ENCODE peak calls at places on chromosomes 4 and X, in seven cellular contexts. I is GM20000, S is upper lobe of left lung, O is glutamatergic neuron, Z is GM10248, B is MM.1S, T is lower leg skin. D is an unnamed sample.

GRCh38 chrX:15946783-15947550 is 92.4 kb upstream of the AP1S2 start:
- DNase-seq in S (no peak), O (peak; percentile 15), Z (no peak), I (no peak), T (no peak), B (no peak), D (no peak)

GRCh38 chr4:138055890-138056289 is 186.3 kb downstream of the SLC7A11 start:
- DNase-seq in Z (no peak), O (no peak), I (no peak), B (no peak), T (no peak), S (no peak), D (no peak)

GRCh38 chr4:89447543-89447942 is 139.9 kb upstream of the GPRIN3 start:
- DNase-seq in S (no peak), Z (no peak), T (no peak), O (no peak), B (no peak), I (no peak), D (no peak)

GRCh38 chr4:37762294-37763163 is 64.0 kb upstream of the PGM2 start:
- DNase-seq in S (no peak), Z (no peak), T (no peak), I (no peak), B (no peak), O (no peak), D (peak; percentile 35)

GRCh38 chr4:113442821-113443220 is 318.7 kb downstream of the CAMK2D start:
- DNase-seq in O (no peak), B (no peak), S (no peak), I (no peak), T (no peak), Z (no peak), D (no peak)

GRCh38 chrX:3184176-3184930 is 143.1 kb downstream of the ARSF start:
- DNase-seq in S (no peak), T (no peak), O (no peak), I (no peak), Z (no peak), B (no peak), D (no peak)

GRCh38 chr4:89639395-89639794 is 197.6 kb downstream of the SNCA start:
- DNase-seq in B (no peak), Z (no peak), O (no peak), I (no peak), T (no peak), S (no peak), D (no peak)

GRCh38 chr4:21769404-21770147 is 179.0 kb downstream of the KCNIP4 start:
- DNase-seq in Z (no peak), O (no peak), T (no peak), B (no peak), I (no peak), S (no peak), D (no peak)

DNA sequence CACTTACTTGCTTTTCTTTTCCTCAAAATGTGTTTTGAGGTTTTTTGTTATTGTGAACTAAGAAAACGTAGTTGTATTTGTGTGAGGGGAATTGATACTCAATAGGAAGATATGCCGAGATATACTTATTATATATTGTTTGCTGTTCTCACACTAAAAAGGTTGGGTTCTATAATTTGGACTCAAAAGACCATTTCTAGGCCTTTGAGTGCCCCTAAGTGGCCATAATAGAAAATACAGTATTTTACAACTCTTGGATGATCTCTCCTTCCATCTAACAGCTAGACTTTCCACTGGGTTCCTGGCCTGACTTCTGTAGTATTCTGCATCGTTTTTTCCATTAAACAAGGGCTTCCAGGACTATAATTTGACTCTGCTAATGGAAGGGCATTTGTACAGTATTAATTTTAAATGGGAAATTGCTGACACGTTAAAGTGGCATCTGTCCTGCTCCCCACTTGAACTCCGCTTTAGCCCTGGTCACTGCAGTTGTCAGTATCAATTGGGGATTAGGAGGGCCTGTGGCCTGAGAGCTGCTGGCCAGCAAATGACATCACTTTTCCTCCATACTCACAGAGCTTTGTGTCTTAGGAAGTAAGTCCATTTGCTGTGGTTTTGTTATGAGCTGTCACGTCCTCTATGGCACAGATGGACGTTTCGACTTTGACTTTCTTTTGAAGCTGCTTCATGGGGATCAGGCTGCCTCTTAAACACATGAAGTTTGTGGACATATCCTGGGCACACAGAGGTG is 176.9 kb downstream of the SLIT2 start:
- DNase-seq in I (no peak), T (no peak), S (no peak), O (no peak), Z (no peak), B (no peak), D (peak; percentile 16)
- TF ChIP-seq CTCF in I (no peak), T (no peak), S (no peak), O (peak; percentile 20), Z (peak; percentile 17), B (peak; percentile 32), D (peak; percentile 70)

GRCh38 chrX:83004012-83004411 is 504.1 kb upstream of the POU3F4 start:
- DNase-seq in O (no peak), Z (no peak), T (no peak), I (no peak), B (no peak), S (no peak), D (no peak)

GRCh38 chrX:83008415-83008814 is 499.7 kb upstream of the POU3F4 start:
- DNase-seq in S (no peak), B (peak; percentile 33), I (no peak), O (no peak), T (no peak), Z (no peak), D (peak; percentile 37)
- TF ChIP-seq CTCF in S (peak; percentile 14), B (peak; percentile 47), I (no peak), O (peak; percentile 72), T (no peak), Z (peak; percentile 23), D (peak; percentile 73)

GRCh38 chr4:46270986-46271596 is 118.8 kb downstream of the GABRA2 start:
- DNase-seq in O (no peak), S (no peak), Z (peak; percentile 6), T (no peak), I (peak; percentile 11), B (peak; percentile 53), D (peak; percentile 19)

GRCh38 chr4:46277165-46277951 is 112.6 kb downstream of the GABRA2 start:
- DNase-seq in B (no peak), I (no peak), T (no peak), Z (no peak), S (no peak), O (no peak), D (no peak)

GRCh38 chr4:46274717-46275116 is 115.2 kb downstream of the GABRA2 start:
- DNase-seq in B (no peak), T (no peak), I (no peak), Z (no peak), S (no peak), O (no peak), D (peak; percentile 1)
- TF ChIP-seq CTCF in B (peak; percentile 52), T (no peak), I (no peak), Z (peak; percentile 32), S (no peak), O (peak; percentile 37), D (peak; percentile 71)

GRCh38 chr4:130747842-130748241 is 1651.9 kb downstream of the C4orf33 start:
- DNase-seq in O (no peak), B (peak; percentile 63), Z (no peak), S (no peak), T (no peak), I (no peak), D (peak; percentile 19)
- TF ChIP-seq CTCF in O (no peak), B (peak; percentile 52), Z (no peak), S (no peak), T (no peak), I (no peak), D (peak; percentile 73)

GRCh38 chr4:160808174-160808573 is 1355.6 kb downstream of the FSTL5 start:
- DNase-seq in T (no peak), B (no peak), O (no peak), S (no peak), I (no peak), Z (no peak), D (no peak)
- TF ChIP-seq CTCF in T (no peak), B (no peak), O (peak; percentile 32), S (no peak), I (no peak), Z (no peak), D (no peak)

GRCh38 chr4:56907489-56908205 is at the start of gene REST:
- DNase-seq in B (peak; percentile 74), O (peak; percentile 43), S (peak; percentile 97), I (peak; percentile 89), Z (peak; percentile 85), T (peak; percentile 96), D (peak; percentile 86)

GRCh38 chr4:56909083-56909981 is 1.6 kb downstream of the REST start:
- DNase-seq in O (peak; percentile 40), Z (peak; percentile 66), T (peak; percentile 91), S (no peak), I (peak; percentile 72), B (peak; percentile 55), D (peak; percentile 83)

GRCh38 chr4:56906534-56906933 is 1.2 kb upstream of the REST start:
- DNase-seq in B (no peak), I (no peak), O (no peak), T (no peak), S (no peak), Z (no peak), D (no peak)

GRCh38 chr4:56907009-56907408 is 691 bp upstream of the REST start:
- DNase-seq in S (no peak), I (peak; percentile 33), Z (no peak), O (no peak), T (peak; percentile 83), B (no peak), D (no peak)

GRCh38 chr4:56908206-56909082 is 744 bp downstream of the REST start:
- DNase-seq in T (peak; percentile 92), B (peak; percentile 76), I (peak; percentile 93), S (peak; percentile 95), O (peak; percentile 49), Z (peak; percentile 85), D (peak; percentile 83)
- TF ChIP-seq CTCF in T (no peak), B (no peak), I (peak; percentile 18), S (no peak), O (no peak), Z (peak; percentile 27), D (peak; percentile 14)

DNA sequence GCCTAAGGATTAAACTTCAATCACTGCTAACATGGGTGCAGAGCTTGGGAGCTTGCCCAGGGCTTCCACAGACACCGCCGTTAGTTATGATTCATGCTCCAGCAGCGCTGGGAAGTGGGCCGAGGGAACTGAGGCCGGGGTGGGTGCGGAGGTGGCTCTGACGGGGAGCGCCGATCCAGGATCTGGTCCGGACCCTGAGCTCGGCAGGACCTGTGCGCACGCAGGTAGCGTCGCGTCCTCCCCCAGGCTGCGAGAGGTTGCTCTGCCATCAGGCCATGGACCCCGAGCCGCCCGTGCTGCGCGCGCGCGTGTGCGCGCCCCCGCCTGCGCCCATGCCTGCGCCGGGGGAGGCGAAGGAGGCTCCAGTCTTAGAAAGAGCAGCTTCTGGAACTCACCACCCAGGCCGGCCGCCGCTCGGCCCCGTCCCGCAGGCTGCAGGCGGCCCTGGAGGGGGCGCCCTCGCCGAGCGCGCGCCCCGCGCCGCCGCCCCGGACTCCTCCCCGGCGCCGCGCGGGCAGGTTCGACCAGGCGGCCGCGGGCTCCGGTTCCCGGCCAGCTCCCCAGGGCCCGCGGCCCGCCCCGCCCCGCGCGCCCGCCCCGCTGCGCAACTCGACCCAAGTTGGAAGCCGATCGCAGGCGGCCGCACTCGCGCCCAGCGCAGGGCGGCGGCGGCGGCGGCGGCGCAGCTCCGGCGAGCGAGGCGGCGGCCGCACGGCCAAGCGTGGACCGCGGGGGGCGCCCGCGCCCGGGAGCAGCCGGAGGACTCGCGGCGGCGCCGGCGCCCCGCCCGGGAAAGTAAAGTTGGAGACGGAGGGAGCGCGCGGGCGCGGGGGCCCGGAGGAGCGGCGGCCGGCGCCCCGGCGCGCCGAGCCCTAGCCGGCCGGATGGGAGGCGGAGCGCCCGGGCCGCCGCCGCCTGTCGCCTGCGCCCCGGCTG is 646 bp upstream of the ADRA2C start:
- DNase-seq in T (no peak), Z (no peak), B (no peak), I (peak; percentile 66), O (peak; percentile 65), S (peak; percentile 88), D (no peak)
- TF ChIP-seq CTCF in T (no peak), Z (no peak), B (no peak), I (no peak), O (no peak), S (no peak), D (no peak)